ENCODE peak calls at places on chromosomes 13 and 19, in six cellular contexts. H is IMR-90, D is mesendoderm, C is H1, L is mesenchymal stem cell, R is neuronal stem cell. P is an unnamed sample.

GRCh38 chr19:3683866-3684816 is 16.1 kb downstream of the PIP5K1C start:
- DNase-seq in C (no peak), R (no peak), D (peak; percentile 89), L (peak; percentile 94), H (peak; percentile 31), P (no peak)

GRCh38 chr19:4969772-4970531 is 1.0 kb downstream of the KDM4B start:
- DNase-seq in R (peak; percentile 21), L (peak; percentile 65), D (no peak), H (no peak), C (peak; percentile 65), P (no peak)

GRCh38 chr19:34265221-34265650 is 10.9 kb downstream of the GARRE1 start:
- DNase-seq in H (no peak), L (no peak), D (peak; percentile 45), C (no peak), R (no peak), P (peak; percentile 73)

GRCh38 chr13:80473695-80474094 is 132.8 kb upstream of the SPRY2 start:
- DNase-seq in L (peak; percentile 72), C (no peak), D (no peak), H (peak; percentile 18), R (no peak), P (no peak)

GRCh38 chr13:107450426-107450825 is 764.9 kb downstream of the LIG4 start:
- DNase-seq in R (no peak), L (no peak), C (no peak), D (no peak), H (peak; percentile 35), P (no peak)

GRCh38 chr19:862529-863304 is 3.3 kb downstream of the CFD start:
- DNase-seq in D (peak; percentile 86), C (peak; percentile 98), R (peak; percentile 57), L (peak; percentile 60), H (peak; percentile 17), P (peak; percentile 92)

GRCh38 chr13:48155850-48156249 is 60.9 kb upstream of the MED4 start:
- DNase-seq in C (no peak), D (no peak), L (peak; percentile 45), H (peak; percentile 33), R (no peak), P (no peak)

GRCh38 chr13:45521292-45521691 is 56.6 kb downstream of the COG3 start:
- DNase-seq in H (peak; percentile 86), L (peak; percentile 68), D (no peak), C (no peak), R (no peak), P (no peak)

GRCh38 chr13:98792321-98792720 is 39.8 kb upstream of the SLC15A1 start:
- DNase-seq in R (no peak), H (no peak), L (no peak), C (peak; percentile 23), D (no peak), P (no peak)

DNA sequence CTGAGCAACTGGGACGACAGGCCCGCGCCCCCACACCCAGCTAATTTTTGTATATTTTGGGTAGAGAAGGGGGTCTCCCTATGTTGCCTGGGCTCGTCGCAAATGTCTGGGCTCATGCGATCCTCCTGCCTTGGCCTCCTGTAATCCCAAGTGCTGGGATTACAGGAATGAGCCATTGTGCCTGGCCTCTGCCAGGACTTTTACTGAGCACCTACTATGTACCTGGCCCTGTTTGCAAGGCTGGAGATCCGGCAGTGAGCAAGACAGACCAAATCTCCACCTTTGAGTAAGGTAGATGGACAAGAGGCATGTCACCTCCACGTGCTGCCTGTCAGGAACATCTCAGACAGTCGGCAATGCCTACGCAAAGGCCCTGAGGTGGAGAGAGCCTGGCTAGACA is 6.9 kb downstream of the FKBP8 start:
- DNase-seq in D (no peak), L (no peak), C (no peak), R (no peak), H (no peak), P (no peak)
- H2BK15ac ChIP-seq in D (no peak overlapping the region), L (no peak overlapping the region), C (no peak overlapping the region), R (no peak overlapping the region), H (no peak overlapping the region), P (no peak overlapping the region)

DNA sequence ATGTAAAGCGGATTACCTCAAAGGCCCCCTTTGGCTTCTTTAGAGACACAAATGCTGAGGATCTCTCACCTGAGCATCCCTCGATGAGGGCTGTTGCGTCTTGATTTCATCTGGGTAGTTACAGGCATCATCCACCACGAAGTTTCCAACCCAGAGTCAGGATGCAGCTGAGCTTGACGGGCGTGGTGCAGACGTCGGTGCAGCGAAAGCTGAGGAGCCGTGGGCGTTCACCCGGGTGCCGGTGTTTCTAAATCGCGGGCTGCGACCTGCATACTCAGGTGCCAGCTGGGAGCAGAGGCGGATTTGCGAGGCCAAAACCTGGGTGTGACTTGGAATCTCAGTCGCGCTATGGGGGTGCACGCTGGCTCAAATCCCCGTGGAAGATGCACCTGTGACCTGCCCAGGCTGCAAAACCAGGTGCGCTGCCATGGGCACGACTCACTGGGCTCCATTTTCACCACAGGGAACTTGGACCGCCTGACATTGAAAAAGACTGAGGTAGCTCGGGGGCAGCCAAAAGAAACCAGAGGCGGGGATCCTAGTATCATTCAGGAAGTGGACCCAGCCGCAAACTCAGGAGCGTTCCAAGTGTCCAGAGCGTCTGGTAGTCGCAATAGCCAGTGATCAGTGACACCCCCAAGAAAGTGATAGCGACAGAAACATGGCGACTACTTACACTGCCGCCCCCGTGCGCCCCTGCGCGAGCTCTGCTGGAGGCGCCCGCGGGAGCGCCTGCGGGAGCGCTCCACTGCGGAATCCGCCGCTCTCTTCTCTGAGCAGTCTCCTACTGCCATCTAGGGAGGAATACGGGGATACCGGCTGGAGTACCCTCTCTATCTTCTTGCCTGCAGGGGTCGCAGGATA is 36.4 kb upstream of the IGFL4 start:
- DNase-seq in L (peak; percentile 87), R (peak; percentile 88), C (peak; percentile 85), D (peak; percentile 94), H (peak; percentile 79), P (peak; percentile 89)
- H3K27ac ChIP-seq in L (no peak overlapping the region), R (no peak overlapping the region), C (no peak overlapping the region), D (no peak overlapping the region), H (no peak overlapping the region), P (no peak overlapping the region)

DNA sequence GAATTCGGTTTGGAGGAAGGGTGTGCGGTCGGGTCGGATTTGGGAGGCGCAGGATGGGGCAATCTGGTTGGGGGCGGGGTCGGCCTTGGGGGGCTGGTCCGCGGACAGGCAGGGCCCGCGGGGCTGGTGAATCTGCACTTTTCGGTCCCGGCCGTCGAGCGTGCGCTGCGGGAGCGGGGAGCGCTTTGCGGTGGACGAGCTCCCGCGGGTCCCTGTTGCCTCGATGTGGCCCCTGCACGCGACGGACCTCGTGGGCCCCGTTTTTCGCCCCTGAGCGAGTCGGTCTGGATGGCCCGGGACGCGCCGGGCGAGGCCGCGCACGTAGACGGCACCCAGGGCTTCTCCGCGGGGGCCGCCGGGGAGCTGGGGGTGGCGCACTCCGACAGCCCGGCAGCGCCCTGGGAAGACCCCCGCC is 11.8 kb downstream of the PEAK3 start:
- DNase-seq in H (no peak), R (no peak), C (no peak), D (no peak), L (no peak), P (no peak)
- H2AK5ac ChIP-seq in H (peak overlapping the region; percentile 66), R (peak overlapping the region; percentile 90), C (no peak overlapping the region), D (no peak overlapping the region), L (no peak overlapping the region), P (no peak overlapping the region)

GRCh38 chr13:27961227-27962085 is 7.7 kb downstream of the CDX2 start:
- DNase-seq in H (no peak), R (no peak), D (peak; percentile 40), C (no peak), L (no peak), P (peak; percentile 71)

GRCh38 chr13:27960362-27961226 is 8.5 kb downstream of the CDX2 start:
- DNase-seq in H (no peak), D (peak; percentile 86), R (no peak), L (peak; percentile 85), C (peak; percentile 95), P (peak; percentile 85)

GRCh38 chr13:27956576-27957300 is 12.4 kb downstream of the CDX2 start:
- DNase-seq in D (no peak), R (no peak), H (no peak), L (no peak), C (no peak), P (no peak)

GRCh38 chr13:27959976-27960361 is 9.1 kb downstream of the CDX2 start:
- DNase-seq in C (no peak), R (no peak), D (no peak), H (no peak), L (no peak), P (no peak)

GRCh38 chr13:27958928-27959539 is 10.1 kb downstream of the CDX2 start:
- DNase-seq in R (no peak), C (no peak), L (no peak), D (no peak), H (no peak), P (no peak)
- H2BK15ac ChIP-seq in R (no peak overlapping the region), C (no peak overlapping the region), L (no peak overlapping the region), D (no peak overlapping the region), H (no peak overlapping the region), P (no peak overlapping the region)

DNA sequence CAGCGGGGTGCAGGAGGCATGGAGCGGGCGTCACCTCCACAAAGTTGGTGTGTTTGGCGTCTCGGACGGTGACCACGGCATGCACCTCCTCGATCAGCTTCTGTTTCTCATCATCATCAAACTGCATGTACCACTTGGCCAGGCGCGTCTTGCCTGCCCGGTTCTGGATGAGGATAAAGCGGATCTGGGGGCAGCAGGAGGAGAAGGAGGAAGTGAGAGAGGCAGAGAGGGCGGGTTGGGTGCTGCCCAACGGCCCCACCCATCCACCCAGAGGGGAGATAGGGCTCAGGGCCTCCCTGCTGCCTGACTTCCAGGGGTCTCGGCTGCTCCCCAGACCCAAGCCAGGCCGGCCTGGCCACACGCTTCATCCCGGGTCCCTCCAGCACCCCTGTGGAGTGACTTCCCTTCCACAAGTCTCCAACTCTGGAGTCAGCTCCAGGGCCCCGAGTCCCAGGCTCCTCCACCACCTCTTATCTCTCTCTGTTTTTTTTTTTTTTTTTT is 4.6 kb downstream of the AP2S1 start:
- DNase-seq in C (no peak), D (no peak), R (no peak), L (no peak), H (no peak), P (no peak)
- H3K27ac ChIP-seq in C (no peak overlapping the region), D (no peak overlapping the region), R (no peak overlapping the region), L (no peak overlapping the region), H (no peak overlapping the region), P (no peak overlapping the region)

GRCh38 chr19:43782689-43783231 is 2.0 kb upstream of the KCNN4 start:
- DNase-seq in D (no peak), R (no peak), C (no peak), L (no peak), H (no peak), P (no peak)
- H2AK5ac ChIP-seq in D (no peak overlapping the region), R (peak overlapping the region; percentile 31), C (peak overlapping the region; percentile 40), L (no peak overlapping the region), H (peak overlapping the region; percentile 52), P (no peak overlapping the region)

P was measured in H9.